ENCODE peak calls at places on chromosomes 7 and 10, in eight cellular contexts. One of them, this sample, is unnamed.

GRCh38 chr7:70554646-70555045 is 577.3 kb upstream of the GALNT17 start:
- DNase-seq in AG08395: no peak
- DNase-seq in stomach: no peak
- DNase-seq in activated CD4-positive, alpha-beta T cell treated with anti-CD3 and anti-CD28 coated beads, Interleukin-2, amount 50 U/mL, for 4 hours: no peak
- DNase-seq in fibroblast of pulmonary artery: no peak
- DNase-seq in esophagus squamous epithelium: no peak
- DNase-seq in IMR-90: no peak
- DNase-seq in gastrocnemius medialis: no peak
- DNase-seq in this sample: no peak

GRCh38 chr10:88039496-88040200 is 176.2 kb downstream of the PTEN start:
- DNase-seq in AG08395: peak
- DNase-seq in stomach: no peak
- DNase-seq in activated CD4-positive, alpha-beta T cell treated with anti-CD3 and anti-CD28 coated beads, Interleukin-2, amount 50 U/mL, for 4 hours: no peak
- DNase-seq in fibroblast of pulmonary artery: peak
- DNase-seq in esophagus squamous epithelium: no peak
- DNase-seq in IMR-90: peak
- DNase-seq in gastrocnemius medialis: no peak
- DNase-seq in this sample: peak

GRCh38 chr10:5762531-5762930 is 50.7 kb downstream of the GDI2 start:
- DNase-seq in AG08395: no peak
- DNase-seq in stomach: no peak
- DNase-seq in activated CD4-positive, alpha-beta T cell treated with anti-CD3 and anti-CD28 coated beads, Interleukin-2, amount 50 U/mL, for 4 hours: no peak
- DNase-seq in fibroblast of pulmonary artery: no peak
- DNase-seq in esophagus squamous epithelium: no peak
- DNase-seq in IMR-90: no peak
- DNase-seq in gastrocnemius medialis: no peak
- DNase-seq in this sample: no peak

GRCh38 chr10:103793429-103793828 is 61.9 kb downstream of the SH3PXD2A start:
- DNase-seq in AG08395: no peak
- DNase-seq in stomach: no peak
- DNase-seq in activated CD4-positive, alpha-beta T cell treated with anti-CD3 and anti-CD28 coated beads, Interleukin-2, amount 50 U/mL, for 4 hours: no peak
- DNase-seq in fibroblast of pulmonary artery: no peak
- DNase-seq in esophagus squamous epithelium: no peak
- DNase-seq in IMR-90: no peak
- DNase-seq in gastrocnemius medialis: no peak
- DNase-seq in this sample: no peak

GRCh38 chr10:28853195-28853594 is 175.9 kb downstream of the BAMBI start:
- DNase-seq in AG08395: peak
- DNase-seq in stomach: no peak
- DNase-seq in activated CD4-positive, alpha-beta T cell treated with anti-CD3 and anti-CD28 coated beads, Interleukin-2, amount 50 U/mL, for 4 hours: no peak
- DNase-seq in fibroblast of pulmonary artery: peak
- DNase-seq in esophagus squamous epithelium: no peak
- DNase-seq in IMR-90: no peak
- DNase-seq in gastrocnemius medialis: no peak
- DNase-seq in this sample: peak

GRCh38 chr7:94580601-94581000 is 71.0 kb downstream of the CASD1 start:
- DNase-seq in AG08395: peak
- DNase-seq in stomach: no peak
- DNase-seq in activated CD4-positive, alpha-beta T cell treated with anti-CD3 and anti-CD28 coated beads, Interleukin-2, amount 50 U/mL, for 4 hours: no peak
- DNase-seq in fibroblast of pulmonary artery: peak
- DNase-seq in esophagus squamous epithelium: no peak
- DNase-seq in IMR-90: peak
- DNase-seq in gastrocnemius medialis: peak
- DNase-seq in this sample: peak

GRCh38 chr7:134727711-134728110 is 51.7 kb upstream of the CALD1 start:
- DNase-seq in AG08395: no peak
- DNase-seq in stomach: no peak
- DNase-seq in activated CD4-positive, alpha-beta T cell treated with anti-CD3 and anti-CD28 coated beads, Interleukin-2, amount 50 U/mL, for 4 hours: no peak
- DNase-seq in fibroblast of pulmonary artery: no peak
- DNase-seq in esophagus squamous epithelium: no peak
- DNase-seq in IMR-90: peak
- DNase-seq in gastrocnemius medialis: no peak
- DNase-seq in this sample: peak

GRCh38 chr7:157543791-157544190 is 207.0 kb downstream of the DNAJB6 start:
- DNase-seq in AG08395: no peak
- DNase-seq in stomach: no peak
- DNase-seq in activated CD4-positive, alpha-beta T cell treated with anti-CD3 and anti-CD28 coated beads, Interleukin-2, amount 50 U/mL, for 4 hours: no peak
- DNase-seq in fibroblast of pulmonary artery: no peak
- DNase-seq in esophagus squamous epithelium: no peak
- DNase-seq in IMR-90: no peak
- DNase-seq in gastrocnemius medialis: no peak
- DNase-seq in this sample: no peak

GRCh38 chr7:123929107-123929506 is 4.1 kb downstream of the SPAM1 start:
- DNase-seq in AG08395: no peak
- DNase-seq in stomach: peak
- DNase-seq in activated CD4-positive, alpha-beta T cell treated with anti-CD3 and anti-CD28 coated beads, Interleukin-2, amount 50 U/mL, for 4 hours: no peak
- DNase-seq in fibroblast of pulmonary artery: no peak
- DNase-seq in esophagus squamous epithelium: no peak
- DNase-seq in IMR-90: no peak
- DNase-seq in gastrocnemius medialis: no peak
- DNase-seq in this sample: no peak

GRCh38 chr10:100374137-100374655 is 27.2 kb downstream of the SCD start:
- DNase-seq in AG08395: no peak
- DNase-seq in stomach: no peak
- DNase-seq in activated CD4-positive, alpha-beta T cell treated with anti-CD3 and anti-CD28 coated beads, Interleukin-2, amount 50 U/mL, for 4 hours: no peak
- DNase-seq in fibroblast of pulmonary artery: no peak
- DNase-seq in esophagus squamous epithelium: no peak
- DNase-seq in IMR-90: no peak
- DNase-seq in gastrocnemius medialis: no peak
- DNase-seq in this sample: no peak

GRCh38 chr10:85170026-85170425 is 841.6 kb downstream of the CCSER2 start:
- DNase-seq in AG08395: no peak
- DNase-seq in stomach: no peak
- DNase-seq in activated CD4-positive, alpha-beta T cell treated with anti-CD3 and anti-CD28 coated beads, Interleukin-2, amount 50 U/mL, for 4 hours: no peak
- DNase-seq in fibroblast of pulmonary artery: no peak
- DNase-seq in esophagus squamous epithelium: no peak
- DNase-seq in IMR-90: no peak
- DNase-seq in gastrocnemius medialis: no peak
- DNase-seq in this sample: no peak

GRCh38 chr7:144048648-144049047 is at the start of gene OR2A5:
- DNase-seq in AG08395: no peak
- DNase-seq in stomach: no peak
- DNase-seq in activated CD4-positive, alpha-beta T cell treated with anti-CD3 and anti-CD28 coated beads, Interleukin-2, amount 50 U/mL, for 4 hours: no peak
- DNase-seq in fibroblast of pulmonary artery: no peak
- DNase-seq in esophagus squamous epithelium: no peak
- DNase-seq in IMR-90: no peak
- DNase-seq in gastrocnemius medialis: no peak
- DNase-seq in this sample: no peak